ENCODE peak calls at places on chromosomes 1 and 21, in nine cellular contexts. One of them, this sample, is unnamed.

GRCh38 chr1:87826639-87827345 is 498.1 kb downstream of the LMO4 start:
- DNase-seq in ovary: peak; percentile 31
- DNase-seq in occipital lobe: no peak
- DNase-seq in NCI-H1092 treated with DMSO at 0.1 percent for 48 hours: no peak
- DNase-seq in NCI-H146: no peak
- DNase-seq in activated CD4-positive, alpha-beta T cell treated with anti-CD3 and anti-CD28 coated beads, Interleukin-2, amount 50 U/mL, for 24 hours: no peak
- DNase-seq in left ventricle myocardium superior: peak; percentile 40
- DNase-seq in mesothelial cell of epicardium: no peak
- DNase-seq in KG1: no peak
- DNase-seq in this sample: no peak

GRCh38 chr1:209937996-209938959 is at the start of gene SYT14:
- DNase-seq in ovary: no peak
- DNase-seq in occipital lobe: peak; percentile 65
- DNase-seq in NCI-H1092 treated with DMSO at 0.1 percent for 48 hours: peak; percentile 75
- DNase-seq in NCI-H146: peak; percentile 91
- DNase-seq in activated CD4-positive, alpha-beta T cell treated with anti-CD3 and anti-CD28 coated beads, Interleukin-2, amount 50 U/mL, for 24 hours: no peak
- DNase-seq in left ventricle myocardium superior: no peak
- DNase-seq in mesothelial cell of epicardium: peak; percentile 52
- DNase-seq in KG1: no peak
- DNase-seq in this sample: peak; percentile 82

GRCh38 chr21:14675774-14676530 is 129.8 kb upstream of the SAMSN1 start:
- DNase-seq in ovary: no peak
- DNase-seq in occipital lobe: no peak
- DNase-seq in NCI-H1092 treated with DMSO at 0.1 percent for 48 hours: no peak
- DNase-seq in NCI-H146: no peak
- DNase-seq in activated CD4-positive, alpha-beta T cell treated with anti-CD3 and anti-CD28 coated beads, Interleukin-2, amount 50 U/mL, for 24 hours: no peak
- DNase-seq in left ventricle myocardium superior: no peak
- DNase-seq in mesothelial cell of epicardium: no peak
- DNase-seq in KG1: peak; percentile 53
- DNase-seq in this sample: no peak

GRCh38 chr1:162187676-162188075 is 118.2 kb downstream of the NOS1AP start:
- DNase-seq in ovary: no peak
- DNase-seq in occipital lobe: no peak
- DNase-seq in NCI-H1092 treated with DMSO at 0.1 percent for 48 hours: peak; percentile 13
- DNase-seq in NCI-H146: no peak
- DNase-seq in activated CD4-positive, alpha-beta T cell treated with anti-CD3 and anti-CD28 coated beads, Interleukin-2, amount 50 U/mL, for 24 hours: no peak
- DNase-seq in left ventricle myocardium superior: peak; percentile 40
- DNase-seq in mesothelial cell of epicardium: no peak
- DNase-seq in KG1: no peak
- DNase-seq in this sample: no peak

GRCh38 chr1:78222225-78222961 is 176.6 kb downstream of the GIPC2 start:
- DNase-seq in ovary: no peak
- DNase-seq in occipital lobe: no peak
- DNase-seq in NCI-H1092 treated with DMSO at 0.1 percent for 48 hours: no peak
- DNase-seq in NCI-H146: no peak
- DNase-seq in activated CD4-positive, alpha-beta T cell treated with anti-CD3 and anti-CD28 coated beads, Interleukin-2, amount 50 U/mL, for 24 hours: no peak
- DNase-seq in left ventricle myocardium superior: no peak
- DNase-seq in mesothelial cell of epicardium: no peak
- DNase-seq in KG1: no peak
- DNase-seq in this sample: no peak

GRCh38 chr1:204468206-204468605 is 26.4 kb downstream of the PIK3C2B start:
- DNase-seq in ovary: no peak
- DNase-seq in occipital lobe: peak; percentile 50
- DNase-seq in NCI-H1092 treated with DMSO at 0.1 percent for 48 hours: no peak
- DNase-seq in NCI-H146: no peak
- DNase-seq in activated CD4-positive, alpha-beta T cell treated with anti-CD3 and anti-CD28 coated beads, Interleukin-2, amount 50 U/mL, for 24 hours: no peak
- DNase-seq in left ventricle myocardium superior: no peak
- DNase-seq in mesothelial cell of epicardium: no peak
- DNase-seq in KG1: no peak
- DNase-seq in this sample: no peak

GRCh38 chr1:156070523-156070922 is 9.6 kb downstream of the RAB25 start:
- DNase-seq in ovary: no peak
- DNase-seq in occipital lobe: no peak
- DNase-seq in NCI-H1092 treated with DMSO at 0.1 percent for 48 hours: peak; percentile 96
- DNase-seq in NCI-H146: no peak
- DNase-seq in activated CD4-positive, alpha-beta T cell treated with anti-CD3 and anti-CD28 coated beads, Interleukin-2, amount 50 U/mL, for 24 hours: no peak
- DNase-seq in left ventricle myocardium superior: no peak
- DNase-seq in mesothelial cell of epicardium: no peak
- DNase-seq in KG1: no peak
- DNase-seq in this sample: no peak

GRCh38 chr1:61451214-61451968 is 273.6 kb downstream of the TM2D1 start:
- DNase-seq in ovary: no peak
- DNase-seq in occipital lobe: no peak
- DNase-seq in NCI-H1092 treated with DMSO at 0.1 percent for 48 hours: no peak
- DNase-seq in NCI-H146: no peak
- DNase-seq in activated CD4-positive, alpha-beta T cell treated with anti-CD3 and anti-CD28 coated beads, Interleukin-2, amount 50 U/mL, for 24 hours: no peak
- DNase-seq in left ventricle myocardium superior: no peak
- DNase-seq in mesothelial cell of epicardium: no peak
- DNase-seq in KG1: no peak
- DNase-seq in this sample: no peak

GRCh38 chr1:14598007-14598497 is 433 bp upstream of the KAZN start:
- DNase-seq in ovary: peak; percentile 14
- DNase-seq in occipital lobe: no peak
- DNase-seq in NCI-H1092 treated with DMSO at 0.1 percent for 48 hours: peak; percentile 74
- DNase-seq in NCI-H146: peak; percentile 64
- DNase-seq in activated CD4-positive, alpha-beta T cell treated with anti-CD3 and anti-CD28 coated beads, Interleukin-2, amount 50 U/mL, for 24 hours: no peak
- DNase-seq in left ventricle myocardium superior: no peak
- DNase-seq in mesothelial cell of epicardium: peak; percentile 61
- DNase-seq in KG1: no peak
- DNase-seq in this sample: peak; percentile 43

GRCh38 chr1:156616463-156616862 is 2.8 kb upstream of the HAPLN2 start:
- DNase-seq in ovary: no peak
- DNase-seq in occipital lobe: peak; percentile 75
- DNase-seq in NCI-H1092 treated with DMSO at 0.1 percent for 48 hours: peak; percentile 25
- DNase-seq in NCI-H146: peak; percentile 84
- DNase-seq in activated CD4-positive, alpha-beta T cell treated with anti-CD3 and anti-CD28 coated beads, Interleukin-2, amount 50 U/mL, for 24 hours: no peak
- DNase-seq in left ventricle myocardium superior: peak; percentile 43
- DNase-seq in mesothelial cell of epicardium: peak; percentile 76
- DNase-seq in KG1: no peak
- DNase-seq in this sample: no peak

GRCh38 chr1:182113879-182114626 is 52.5 kb upstream of the ZNF648 start:
- DNase-seq in ovary: no peak
- DNase-seq in occipital lobe: peak; percentile 76
- DNase-seq in NCI-H1092 treated with DMSO at 0.1 percent for 48 hours: no peak
- DNase-seq in NCI-H146: no peak
- DNase-seq in activated CD4-positive, alpha-beta T cell treated with anti-CD3 and anti-CD28 coated beads, Interleukin-2, amount 50 U/mL, for 24 hours: no peak
- DNase-seq in left ventricle myocardium superior: no peak
- DNase-seq in mesothelial cell of epicardium: no peak
- DNase-seq in KG1: no peak
- DNase-seq in this sample: no peak

GRCh38 chr1:248828845-248829244 is 3.1 kb upstream of the SH3BP5L start:
- DNase-seq in ovary: no peak
- DNase-seq in occipital lobe: no peak
- DNase-seq in NCI-H1092 treated with DMSO at 0.1 percent for 48 hours: no peak
- DNase-seq in NCI-H146: no peak
- DNase-seq in activated CD4-positive, alpha-beta T cell treated with anti-CD3 and anti-CD28 coated beads, Interleukin-2, amount 50 U/mL, for 24 hours: no peak
- DNase-seq in left ventricle myocardium superior: no peak
- DNase-seq in mesothelial cell of epicardium: no peak
- DNase-seq in KG1: no peak
- DNase-seq in this sample: no peak

GRCh38 chr1:230867903-230868735 is at the start of gene C1orf198:
- DNase-seq in ovary: peak; percentile 88
- DNase-seq in occipital lobe: peak; percentile 69
- DNase-seq in NCI-H1092 treated with DMSO at 0.1 percent for 48 hours: peak; percentile 80
- DNase-seq in NCI-H146: peak; percentile 86
- DNase-seq in activated CD4-positive, alpha-beta T cell treated with anti-CD3 and anti-CD28 coated beads, Interleukin-2, amount 50 U/mL, for 24 hours: peak; percentile 74
- DNase-seq in left ventricle myocardium superior: peak; percentile 86
- DNase-seq in mesothelial cell of epicardium: peak; percentile 87
- DNase-seq in KG1: peak; percentile 46
- DNase-seq in this sample: no peak

GRCh38 chr1:246497331-246497915 is 9.7 kb downstream of the SMYD3 start:
- DNase-seq in ovary: no peak
- DNase-seq in occipital lobe: no peak
- DNase-seq in NCI-H1092 treated with DMSO at 0.1 percent for 48 hours: peak; percentile 60
- DNase-seq in NCI-H146: peak; percentile 75
- DNase-seq in activated CD4-positive, alpha-beta T cell treated with anti-CD3 and anti-CD28 coated beads, Interleukin-2, amount 50 U/mL, for 24 hours: no peak
- DNase-seq in left ventricle myocardium superior: no peak
- DNase-seq in mesothelial cell of epicardium: no peak
- DNase-seq in KG1: peak; percentile 17
- DNase-seq in this sample: peak; percentile 27

GRCh38 chr1:202130275-202130646 is 7.5 kb downstream of the GPR37L1 start:
- DNase-seq in ovary: peak; percentile 60
- DNase-seq in occipital lobe: peak; percentile 80
- DNase-seq in NCI-H1092 treated with DMSO at 0.1 percent for 48 hours: peak; percentile 67
- DNase-seq in NCI-H146: no peak
- DNase-seq in activated CD4-positive, alpha-beta T cell treated with anti-CD3 and anti-CD28 coated beads, Interleukin-2, amount 50 U/mL, for 24 hours: no peak
- DNase-seq in left ventricle myocardium superior: no peak
- DNase-seq in mesothelial cell of epicardium: no peak
- DNase-seq in KG1: no peak
- DNase-seq in this sample: no peak

This sample was measured in NCI-H1930.